ENCODE peak calls at places on chromosomes 6 and 20, in nine cellular contexts. E is A172; V is naive thymus-derived CD8-positive, alpha-beta T cell; Q is fibroblast of the conjunctiva; K is stimulated activated CD8-positive, alpha-beta memory T cell treated with anti-CD3 and anti-CD28 coated beads, Interleukin-15, amount 100 ng/mL, for 1 hour; L is HS-27A; G is NCI-H1092 treated with DMSO at 0.1 percent for 48 hours; X is Ammon's horn; S is activated CD4-positive, alpha-beta T cell treated with anti-CD3 and anti-CD28 coated beads for 24 hours. W is an unnamed sample.

GRCh38 chr20:2633381-2633780 is 19.1 kb upstream of the NOP56 start:
- DNase-seq in E (no peak), V (no peak), Q (no peak), K (no peak), L (no peak), G (no peak), X (no peak), S (no peak), W (no peak)

GRCh38 chr20:3238616-3239025 is 369 bp downstream of the SLC4A11 start:
- DNase-seq in E (no peak), V (no peak), Q (no peak), K (no peak), L (no peak), G (no peak), X (no peak), S (peak; percentile 29), W (peak; percentile 88)

GRCh38 chr20:35490736-35491181 is 35.4 kb downstream of the CEP250 start:
- DNase-seq in E (no peak), V (peak; percentile 59), Q (no peak), K (peak; percentile 34), L (no peak), G (no peak), X (peak; percentile 47), S (peak; percentile 35), W (no peak)

GRCh38 chr20:23199356-23199755 is 113.2 kb upstream of the CD93 start:
- DNase-seq in E (no peak), V (no peak), Q (no peak), K (no peak), L (no peak), G (no peak), X (no peak), S (no peak), W (no peak)

GRCh38 chr6:71420693-71421328 is 132.2 kb downstream of the OGFRL1 start:
- DNase-seq in E (peak; percentile 95), V (no peak), Q (peak; percentile 89), K (no peak), L (peak; percentile 66), G (no peak), X (peak; percentile 97), S (no peak), W (peak; percentile 92)

GRCh38 chr6:141618180-141618581 is 514.5 kb upstream of the GJE1 start:
- DNase-seq in E (no peak), V (no peak), Q (no peak), K (no peak), L (no peak), G (no peak), X (no peak), S (no peak), W (no peak)

GRCh38 chr6:153616506-153616905 is 422.5 kb upstream of the OPRM1 start:
- DNase-seq in E (no peak), V (no peak), Q (no peak), K (no peak), L (no peak), G (no peak), X (no peak), S (no peak), W (no peak)

GRCh38 chr6:142316791-142317368 is 15.1 kb downstream of the ADGRG6 start:
- DNase-seq in E (no peak), V (no peak), Q (no peak), K (no peak), L (no peak), G (no peak), X (no peak), S (no peak), W (no peak)

GRCh38 chr20:11995750-11996567 is 78.3 kb downstream of the BTBD3 start:
- DNase-seq in E (no peak), V (no peak), Q (no peak), K (no peak), L (no peak), G (no peak), X (peak; percentile 85), S (no peak), W (no peak)

GRCh38 chr20:56299362-56299761 is 50.8 kb downstream of the MC3R start:
- DNase-seq in E (no peak), V (no peak), Q (no peak), K (no peak), L (no peak), G (no peak), X (no peak), S (no peak), W (no peak)

GRCh38 chr6:145756170-145756662 is 20.9 kb upstream of the EPM2A start:
- DNase-seq in E (peak; percentile 66), V (no peak), Q (peak; percentile 95), K (no peak), L (peak; percentile 66), G (no peak), X (no peak), S (no peak), W (no peak)

GRCh38 chr20:60341062-60341461 is 382.8 kb downstream of the CDH26 start:
- DNase-seq in E (no peak), V (no peak), Q (no peak), K (no peak), L (no peak), G (no peak), X (no peak), S (no peak), W (no peak)

GRCh38 chr6:40965046-40965445 is 74.0 kb downstream of the UNC5CL start:
- DNase-seq in E (peak; percentile 36), V (no peak), Q (no peak), K (no peak), L (no peak), G (no peak), X (no peak), S (no peak), W (no peak)

GRCh38 chr6:108993876-108994275 is 100.8 kb downstream of the SESN1 start:
- DNase-seq in E (no peak), V (no peak), Q (no peak), K (no peak), L (no peak), G (no peak), X (no peak), S (no peak), W (no peak)

GRCh38 chr20:57404419-57405072 is 13.3 kb downstream of the RBM38 start:
- DNase-seq in E (no peak), V (no peak), Q (no peak), K (no peak), L (no peak), G (no peak), X (no peak), S (no peak), W (no peak)

GRCh38 chr20:38286586-38287502 is 17.1 kb upstream of the BPI start:
- DNase-seq in E (peak; percentile 76), V (no peak), Q (no peak), K (no peak), L (no peak), G (no peak), X (peak; percentile 95), S (no peak), W (peak; percentile 25)

W was measured in osteoblast.